ENCODE peak calls at places on chromosomes 16 and 17, in seven cellular contexts. One of them, this sample, is unnamed.

GRCh38 chr17:53792997-53793396 is 29.7 kb upstream of the KIF2B start:
- DNase-seq in breast epithelium: no peak
- DNase-seq in prostate gland: no peak
- DNase-seq in cardiac muscle cell: no peak
- DNase-seq in GM23248: no peak
- DNase-seq in spleen: peak; percentile 58
- DNase-seq in hepatocyte: no peak
- DNase-seq in this sample: no peak

GRCh38 chr16:845349-845740 is 44.8 kb upstream of the GNG13 start:
- DNase-seq in GM23248: no peak
- DNase-seq in prostate gland: no peak
- DNase-seq in hepatocyte: no peak
- DNase-seq in cardiac muscle cell: no peak
- DNase-seq in breast epithelium: no peak
- DNase-seq in spleen: no peak
- DNase-seq in this sample: no peak

GRCh38 chr16:53784312-53784711 is 80.4 kb downstream of the FTO start:
- DNase-seq in prostate gland: no peak
- DNase-seq in spleen: no peak
- DNase-seq in breast epithelium: no peak
- DNase-seq in hepatocyte: no peak
- DNase-seq in cardiac muscle cell: no peak
- DNase-seq in GM23248: no peak
- DNase-seq in this sample: no peak

GRCh38 chr17:48107137-48108055 is at the start of gene SNX11:
- DNase-seq in cardiac muscle cell: peak; percentile 95
- DNase-seq in GM23248: peak; percentile 91
- DNase-seq in breast epithelium: peak; percentile 88
- DNase-seq in prostate gland: peak; percentile 89
- DNase-seq in hepatocyte: peak; percentile 95
- DNase-seq in spleen: peak; percentile 98
- DNase-seq in this sample: peak; percentile 95

GRCh38 chr17:41492351-41492750 is 2.6 kb upstream of the KRT36 start:
- DNase-seq in breast epithelium: no peak
- DNase-seq in prostate gland: no peak
- DNase-seq in hepatocyte: no peak
- DNase-seq in cardiac muscle cell: no peak
- DNase-seq in GM23248: no peak
- DNase-seq in spleen: no peak
- DNase-seq in this sample: no peak

GRCh38 chr17:65547253-65547670 is 14.2 kb downstream of the AXIN2 start:
- DNase-seq in cardiac muscle cell: no peak
- DNase-seq in hepatocyte: peak; percentile 79
- DNase-seq in spleen: no peak
- DNase-seq in breast epithelium: no peak
- DNase-seq in prostate gland: peak; percentile 39
- DNase-seq in GM23248: no peak
- DNase-seq in this sample: peak; percentile 39

GRCh38 chr17:74201250-74201649 is 2.2 kb upstream of the RPL38 start:
- DNase-seq in GM23248: peak; percentile 70
- DNase-seq in cardiac muscle cell: no peak
- DNase-seq in spleen: no peak
- DNase-seq in prostate gland: no peak
- DNase-seq in hepatocyte: no peak
- DNase-seq in breast epithelium: no peak
- DNase-seq in this sample: peak; percentile 50

GRCh38 chr17:78253946-78254672 is 22.7 kb downstream of the TMEM235 start:
- DNase-seq in prostate gland: peak; percentile 77
- DNase-seq in hepatocyte: peak; percentile 94
- DNase-seq in spleen: peak; percentile 97
- DNase-seq in cardiac muscle cell: peak; percentile 95
- DNase-seq in GM23248: peak; percentile 94
- DNase-seq in breast epithelium: peak; percentile 80
- DNase-seq in this sample: peak; percentile 88

GRCh38 chr17:35101725-35102124 is 17.9 kb downstream of the RAD51D start:
- DNase-seq in GM23248: no peak
- DNase-seq in hepatocyte: no peak
- DNase-seq in prostate gland: no peak
- DNase-seq in cardiac muscle cell: no peak
- DNase-seq in breast epithelium: no peak
- DNase-seq in spleen: no peak
- DNase-seq in this sample: no peak
- H3K4me3 ChIP-seq in GM23248: no peak overlapping the region
- H3K4me3 ChIP-seq in hepatocyte: no peak overlapping the region
- H3K4me3 ChIP-seq in prostate gland: no peak overlapping the region
- H3K4me3 ChIP-seq in cardiac muscle cell: no peak overlapping the region
- H3K4me3 ChIP-seq in breast epithelium: no peak overlapping the region
- H3K4me3 ChIP-seq in spleen: no peak overlapping the region
- H3K4me3 ChIP-seq in this sample: no peak overlapping the region

GRCh38 chr17:40458851-40459482 is 15.7 kb downstream of the IGFBP4 start:
- DNase-seq in cardiac muscle cell: no peak
- DNase-seq in breast epithelium: no peak
- DNase-seq in GM23248: peak; percentile 64
- DNase-seq in spleen: no peak
- DNase-seq in prostate gland: no peak
- DNase-seq in hepatocyte: no peak
- DNase-seq in this sample: no peak
- H3K36me3 ChIP-seq in cardiac muscle cell: peaks cover 9% of the 10 kb centered on the region
- H3K36me3 ChIP-seq in breast epithelium: peaks cover 8% of the 10 kb centered on the region
- H3K36me3 ChIP-seq in GM23248: peaks cover 31% of the 10 kb centered on the region
- H3K36me3 ChIP-seq in spleen: peaks cover 22% of the 10 kb centered on the region
- H3K36me3 ChIP-seq in prostate gland: no peaks in the 10 kb centered on the region
- H3K36me3 ChIP-seq in hepatocyte: no peaks in the 10 kb centered on the region
- H3K36me3 ChIP-seq in this sample: no peaks in the 10 kb centered on the region

DNA sequence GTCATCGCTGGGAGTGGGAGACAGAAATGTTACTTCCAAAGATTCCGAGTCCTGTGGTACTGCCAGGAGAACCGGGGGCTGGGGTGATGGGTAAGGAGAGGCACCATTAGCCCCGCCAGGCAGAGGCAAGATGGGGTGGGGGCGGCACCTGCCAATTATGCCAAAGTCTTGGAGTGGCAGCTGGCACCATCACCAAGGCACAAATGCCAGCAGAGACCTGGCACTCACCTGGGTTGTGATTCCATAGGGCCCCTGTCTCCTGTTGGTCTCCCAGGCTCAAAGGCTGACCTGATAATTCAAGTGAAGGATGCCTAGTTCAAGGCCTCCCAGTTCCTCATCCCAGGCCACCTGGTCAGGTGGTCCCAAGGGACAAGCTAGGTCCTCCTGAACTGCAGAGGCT is 7.6 kb downstream of the NXPH3 start:
- DNase-seq in cardiac muscle cell: no peak
- DNase-seq in breast epithelium: no peak
- DNase-seq in spleen: no peak
- DNase-seq in GM23248: no peak
- DNase-seq in hepatocyte: no peak
- DNase-seq in prostate gland: no peak
- DNase-seq in this sample: no peak
- H3K27me3 ChIP-seq in cardiac muscle cell: no peaks in the 10 kb centered on the region
- H3K27me3 ChIP-seq in breast epithelium: no peaks in the 10 kb centered on the region
- H3K27me3 ChIP-seq in spleen: no peaks in the 10 kb centered on the region
- H3K27me3 ChIP-seq in GM23248: no peaks in the 10 kb centered on the region
- H3K27me3 ChIP-seq in hepatocyte: no peaks in the 10 kb centered on the region
- H3K27me3 ChIP-seq in prostate gland: no peaks in the 10 kb centered on the region
- H3K27me3 ChIP-seq in this sample: no peaks in the 10 kb centered on the region

GRCh38 chr17:58492238-58493121 is 4.3 kb upstream of the HSF5 start:
- DNase-seq in hepatocyte: no peak
- DNase-seq in cardiac muscle cell: no peak
- DNase-seq in spleen: no peak
- DNase-seq in GM23248: no peak
- DNase-seq in prostate gland: no peak
- DNase-seq in breast epithelium: no peak
- DNase-seq in this sample: no peak

GRCh38 chr17:58488428-58488890 is 251 bp upstream of the HSF5 start:
- DNase-seq in breast epithelium: no peak
- DNase-seq in spleen: no peak
- DNase-seq in prostate gland: no peak
- DNase-seq in GM23248: no peak
- DNase-seq in hepatocyte: no peak
- DNase-seq in cardiac muscle cell: no peak
- DNase-seq in this sample: no peak

GRCh38 chr17:58491510-58492045 is 3.4 kb upstream of the HSF5 start:
- DNase-seq in spleen: no peak
- DNase-seq in GM23248: no peak
- DNase-seq in prostate gland: no peak
- DNase-seq in cardiac muscle cell: no peak
- DNase-seq in hepatocyte: no peak
- DNase-seq in breast epithelium: no peak
- DNase-seq in this sample: no peak

GRCh38 chr17:58484600-58484999 is 3.6 kb downstream of the HSF5 start:
- DNase-seq in breast epithelium: no peak
- DNase-seq in prostate gland: no peak
- DNase-seq in GM23248: no peak
- DNase-seq in spleen: no peak
- DNase-seq in cardiac muscle cell: no peak
- DNase-seq in hepatocyte: no peak
- DNase-seq in this sample: no peak

DNA sequence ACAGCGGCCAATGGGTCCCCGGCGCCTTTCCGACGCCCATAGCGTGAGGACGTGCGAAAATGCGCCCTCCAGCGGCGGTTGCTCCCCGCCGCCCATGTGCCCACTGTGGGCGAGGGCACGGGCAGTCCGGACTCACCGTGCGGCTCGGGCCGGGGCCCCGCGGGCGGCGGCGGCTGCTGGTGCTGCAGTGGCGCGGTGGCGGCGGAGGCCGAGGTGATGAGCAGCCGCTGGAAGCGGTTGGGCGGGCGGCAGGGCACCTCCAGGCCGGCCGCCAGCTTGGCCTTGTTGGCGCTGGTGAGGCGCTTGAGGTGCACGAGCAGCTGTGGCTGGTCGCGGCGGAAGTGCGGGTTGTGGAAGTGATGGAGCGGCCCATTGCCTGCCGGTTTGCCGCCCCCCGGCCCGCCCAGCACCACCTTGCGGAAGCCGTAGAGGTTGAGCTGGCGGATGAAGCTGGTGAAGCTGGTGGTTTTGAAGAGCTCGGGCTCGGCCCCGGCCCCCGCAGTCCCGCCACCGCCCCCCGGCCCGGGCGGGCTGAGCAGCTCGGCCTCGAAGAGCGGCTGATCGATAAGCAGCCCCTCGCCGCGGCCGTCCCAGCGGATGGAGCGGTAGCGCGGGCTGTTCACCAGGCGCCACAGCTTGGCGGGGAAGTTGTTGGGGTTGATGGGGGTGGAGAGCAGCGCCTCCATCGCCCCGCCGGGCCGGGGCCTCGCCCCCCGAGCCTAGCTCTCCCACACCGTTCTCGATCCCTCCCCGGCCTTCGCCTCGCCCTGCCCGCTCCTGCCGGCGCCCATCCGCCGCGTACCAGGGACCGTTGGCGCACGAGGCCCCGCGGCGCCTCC is at the start of gene HSF5:
- DNase-seq in prostate gland: no peak
- DNase-seq in cardiac muscle cell: no peak
- DNase-seq in hepatocyte: no peak
- DNase-seq in GM23248: no peak
- DNase-seq in breast epithelium: no peak
- DNase-seq in spleen: peak; percentile 96
- DNase-seq in this sample: no peak
- H3K4me3 ChIP-seq in prostate gland: no peak within 1 kb of the TSS
- H3K4me3 ChIP-seq in cardiac muscle cell: no peak within 1 kb of the TSS
- H3K4me3 ChIP-seq in hepatocyte: no peak within 1 kb of the TSS
- H3K4me3 ChIP-seq in GM23248: no peak within 1 kb of the TSS
- H3K4me3 ChIP-seq in breast epithelium: peak within 1 kb of the TSS; percentile 27
- H3K4me3 ChIP-seq in spleen: peak within 1 kb of the TSS; percentile 46
- H3K4me3 ChIP-seq in this sample: no peak within 1 kb of the TSS

DNA sequence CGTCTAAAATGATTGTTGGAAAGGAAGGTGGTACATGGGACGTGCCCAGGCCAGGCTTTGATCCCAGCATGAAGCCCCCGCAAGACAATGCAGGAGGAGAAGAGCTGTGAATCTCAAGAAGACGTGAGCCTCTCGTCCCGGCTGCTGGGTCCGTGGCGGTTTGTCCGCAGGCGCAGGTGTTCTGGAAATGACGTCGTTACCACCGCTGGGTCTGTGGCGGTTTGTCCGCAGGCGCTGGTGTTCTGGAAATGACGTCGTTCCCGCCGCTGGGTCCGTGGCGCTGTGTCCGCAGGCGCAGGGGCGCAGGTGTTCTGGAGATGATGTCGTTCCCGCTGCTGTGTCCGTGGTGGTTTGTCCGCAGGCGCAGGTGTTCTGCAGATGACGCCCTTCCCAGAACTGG is 14.1 kb downstream of the SPG7 start:
- DNase-seq in GM23248: no peak
- DNase-seq in breast epithelium: no peak
- DNase-seq in cardiac muscle cell: no peak
- DNase-seq in hepatocyte: no peak
- DNase-seq in spleen: no peak
- DNase-seq in prostate gland: no peak
- DNase-seq in this sample: no peak
- H3K36me3 ChIP-seq in GM23248: peaks cover 40% of the 10 kb centered on the region
- H3K36me3 ChIP-seq in breast epithelium: peaks cover 6% of the 10 kb centered on the region
- H3K36me3 ChIP-seq in cardiac muscle cell: peaks cover 49% of the 10 kb centered on the region
- H3K36me3 ChIP-seq in hepatocyte: no peaks in the 10 kb centered on the region
- H3K36me3 ChIP-seq in spleen: peaks cover 79% of the 10 kb centered on the region
- H3K36me3 ChIP-seq in prostate gland: peaks cover 3% of the 10 kb centered on the region
- H3K36me3 ChIP-seq in this sample: peaks cover 12% of the 10 kb centered on the region

GRCh38 chr17:82371333-82372062 is at the start of gene UTS2R:
- DNase-seq in prostate gland: no peak
- DNase-seq in hepatocyte: no peak
- DNase-seq in breast epithelium: no peak
- DNase-seq in GM23248: no peak
- DNase-seq in cardiac muscle cell: peak; percentile 73
- DNase-seq in spleen: no peak
- DNase-seq in this sample: no peak
- H3K27me3 ChIP-seq in prostate gland: peaks cover 37% of the 10 kb centered on the region
- H3K27me3 ChIP-seq in hepatocyte: peaks cover 37% of the 10 kb centered on the region
- H3K27me3 ChIP-seq in breast epithelium: peaks cover 12% of the 10 kb centered on the region
- H3K27me3 ChIP-seq in GM23248: peaks cover 26% of the 10 kb centered on the region
- H3K27me3 ChIP-seq in cardiac muscle cell: peaks cover 21% of the 10 kb centered on the region
- H3K27me3 ChIP-seq in spleen: peaks cover 77% of the 10 kb centered on the region
- H3K27me3 ChIP-seq in this sample: peaks cover 5% of the 10 kb centered on the region

DNA sequence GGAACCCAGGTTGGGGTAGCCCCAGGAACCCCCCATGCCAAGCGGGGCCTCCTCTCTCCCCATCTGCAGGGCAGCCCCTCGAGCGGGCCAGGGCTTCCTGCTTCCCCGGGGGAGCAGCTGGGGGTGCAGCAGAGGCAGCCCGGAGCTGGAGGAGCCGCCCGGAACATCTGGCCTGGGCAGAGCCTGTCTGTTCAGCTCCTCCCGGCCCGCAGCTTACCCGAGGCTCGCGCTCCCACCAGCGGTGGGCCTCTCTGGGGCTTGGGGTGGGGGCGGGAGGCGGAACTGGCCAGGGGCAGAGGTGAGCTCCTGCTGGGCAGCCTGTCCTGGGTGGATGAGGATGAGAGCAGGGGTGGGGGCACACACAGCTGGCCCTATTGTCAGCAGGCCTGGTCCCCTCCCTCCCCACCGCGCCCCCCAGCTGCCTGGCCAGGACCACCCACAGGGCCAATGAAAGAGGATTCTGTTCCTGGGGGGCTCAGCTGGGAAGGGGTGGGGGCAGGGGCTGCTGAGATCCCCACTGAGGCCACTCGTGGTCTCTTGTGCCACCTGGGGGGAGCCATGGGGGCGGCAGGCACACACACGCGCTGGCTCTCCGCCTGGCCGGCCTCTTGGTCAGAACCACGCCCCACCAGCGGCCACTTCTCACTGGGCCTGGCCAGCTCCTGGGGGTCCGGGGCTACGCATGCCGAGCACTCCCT is 34.7 kb downstream of the BAHCC1 start:
- DNase-seq in prostate gland: no peak
- DNase-seq in breast epithelium: no peak
- DNase-seq in spleen: no peak
- DNase-seq in hepatocyte: peak; percentile 66
- DNase-seq in GM23248: peak; percentile 41
- DNase-seq in cardiac muscle cell: no peak
- DNase-seq in this sample: peak; percentile 66
- H3K4me3 ChIP-seq in prostate gland: no peak overlapping the region
- H3K4me3 ChIP-seq in breast epithelium: peak overlapping the region; percentile 58
- H3K4me3 ChIP-seq in spleen: no peak overlapping the region
- H3K4me3 ChIP-seq in hepatocyte: no peak overlapping the region
- H3K4me3 ChIP-seq in GM23248: no peak overlapping the region
- H3K4me3 ChIP-seq in cardiac muscle cell: no peak overlapping the region
- H3K4me3 ChIP-seq in this sample: no peak overlapping the region

This sample was measured in MG63.